ENCODE peak calls at places on chromosomes 16 and 17, in six cellular contexts. W, Y, K, N, S and C are unnamed samples.

GRCh38 chr16:22789281-22789945 is 24.5 kb upstream of the HS3ST2 start:
- DNase-seq in W (no peak), Y (peak; percentile 63), K (no peak), N (no peak), S (no peak), C (peak; percentile 43)

GRCh38 chr17:16288860-16289571 is 64.3 kb downstream of the CENPV start:
- DNase-seq in W (no peak), Y (peak; percentile 32), K (no peak), N (no peak), S (no peak), C (no peak)

GRCh38 chr16:57606147-57606846 is 22.1 kb upstream of the ADGRG1 start:
- DNase-seq in W (no peak), Y (no peak), K (no peak), N (no peak), S (no peak), C (no peak)

GRCh38 chr17:51120357-51120738 is 320 bp downstream of the SPAG9 start:
- DNase-seq in W (peak; percentile 83), Y (no peak), K (no peak), N (no peak), S (peak; percentile 52), C (no peak)

GRCh38 chr16:23726710-23727109 is 13.7 kb upstream of the ERN2 start:
- DNase-seq in W (no peak), Y (no peak), K (no peak), N (no peak), S (no peak), C (no peak)

GRCh38 chr17:31838641-31839225 is 20.3 kb downstream of the COPRS start:
- DNase-seq in W (no peak), Y (no peak), K (no peak), N (no peak), S (no peak), C (peak; percentile 15)

GRCh38 chr16:30472328-30472942 is at the start of gene ITGAL:
- DNase-seq in W (no peak), Y (no peak), K (no peak), N (no peak), S (peak; percentile 93), C (no peak)

GRCh38 chr17:14351493-14351892 is 50.6 kb downstream of the HS3ST3B1 start:
- DNase-seq in W (no peak), Y (no peak), K (no peak), N (no peak), S (peak; percentile 7), C (no peak)

GRCh38 chr17:67629963-67630320 is 87.8 kb upstream of the NOL11 start:
- DNase-seq in W (peak; percentile 59), Y (peak; percentile 80), K (peak; percentile 23), N (peak; percentile 37), S (peak; percentile 20), C (peak; percentile 86)

GRCh38 chr17:19270951-19271611 is 33.9 kb downstream of the EPN2 start:
- DNase-seq in W (no peak), Y (no peak), K (no peak), N (no peak), S (no peak), C (no peak)

GRCh38 chr17:70390059-70390458 is 220.7 kb downstream of the KCNJ2 start:
- DNase-seq in W (no peak), Y (no peak), K (no peak), N (no peak), S (no peak), C (no peak)

GRCh38 chr16:50300942-50301625 is 34.7 kb downstream of the ADCY7 start:
- DNase-seq in W (peak; percentile 24), Y (no peak), K (no peak), N (no peak), S (no peak), C (peak; percentile 90)

GRCh38 chr16:21302898-21303528 is 24.9 kb upstream of the CRYM start:
- DNase-seq in W (no peak), Y (peak; percentile 69), K (peak; percentile 28), N (no peak), S (no peak), C (peak; percentile 91)

GRCh38 chr17:19317359-19318095 is 45.0 kb downstream of the B9D1 start:
- DNase-seq in W (no peak), Y (no peak), K (peak; percentile 57), N (peak; percentile 87), S (peak; percentile 95), C (peak; percentile 37)

GRCh38 chr16:14564323-14564722 is 65.7 kb downstream of the PARN start:
- DNase-seq in W (no peak), Y (peak; percentile 68), K (no peak), N (no peak), S (peak; percentile 24), C (no peak)

GRCh38 chr17:60560860-60561257 is 34.8 kb upstream of the APPBP2 start:
- DNase-seq in W (no peak), Y (no peak), K (no peak), N (no peak), S (no peak), C (no peak)

GRCh38 chr17:60559659-60559994 is 33.6 kb upstream of the APPBP2 start:
- DNase-seq in W (no peak), Y (no peak), K (no peak), N (no peak), S (no peak), C (no peak)

GRCh38 chr17:60559995-60560859 is 34.2 kb upstream of the APPBP2 start:
- DNase-seq in W (no peak), Y (no peak), K (no peak), N (no peak), S (no peak), C (no peak)

GRCh38 chr17:60555786-60556185 is 29.7 kb upstream of the APPBP2 start:
- DNase-seq in W (no peak), Y (no peak), K (no peak), N (no peak), S (no peak), C (no peak)

DNA sequence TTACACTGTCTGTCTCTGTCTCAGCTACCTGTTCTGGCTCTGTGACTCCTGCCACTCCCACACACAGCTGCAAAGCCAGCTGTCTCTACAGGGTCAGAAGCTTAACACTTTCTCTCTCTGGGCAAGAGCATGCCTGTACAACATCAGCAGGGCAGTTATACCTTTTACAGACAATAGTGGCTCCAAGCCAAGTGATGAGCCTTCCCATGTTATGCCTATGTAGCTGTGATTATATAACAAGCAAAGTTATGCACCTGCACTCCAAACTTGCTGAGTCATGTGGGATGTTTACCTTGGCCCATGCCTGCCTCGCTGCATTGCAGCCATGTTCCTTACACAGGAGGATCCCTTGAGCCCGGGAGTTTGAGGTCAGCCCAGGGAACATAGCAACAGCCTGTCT is 31.8 kb upstream of the APPBP2 start:
- DNase-seq in W (no peak), Y (no peak), K (no peak), N (no peak), S (peak; percentile 23), C (no peak)
- TF ChIP-seq EZH2phosphoT487 in W (no peak), Y (no peak), K (no peak), N (no peak), S (no peak), C (no peak)

DNA sequence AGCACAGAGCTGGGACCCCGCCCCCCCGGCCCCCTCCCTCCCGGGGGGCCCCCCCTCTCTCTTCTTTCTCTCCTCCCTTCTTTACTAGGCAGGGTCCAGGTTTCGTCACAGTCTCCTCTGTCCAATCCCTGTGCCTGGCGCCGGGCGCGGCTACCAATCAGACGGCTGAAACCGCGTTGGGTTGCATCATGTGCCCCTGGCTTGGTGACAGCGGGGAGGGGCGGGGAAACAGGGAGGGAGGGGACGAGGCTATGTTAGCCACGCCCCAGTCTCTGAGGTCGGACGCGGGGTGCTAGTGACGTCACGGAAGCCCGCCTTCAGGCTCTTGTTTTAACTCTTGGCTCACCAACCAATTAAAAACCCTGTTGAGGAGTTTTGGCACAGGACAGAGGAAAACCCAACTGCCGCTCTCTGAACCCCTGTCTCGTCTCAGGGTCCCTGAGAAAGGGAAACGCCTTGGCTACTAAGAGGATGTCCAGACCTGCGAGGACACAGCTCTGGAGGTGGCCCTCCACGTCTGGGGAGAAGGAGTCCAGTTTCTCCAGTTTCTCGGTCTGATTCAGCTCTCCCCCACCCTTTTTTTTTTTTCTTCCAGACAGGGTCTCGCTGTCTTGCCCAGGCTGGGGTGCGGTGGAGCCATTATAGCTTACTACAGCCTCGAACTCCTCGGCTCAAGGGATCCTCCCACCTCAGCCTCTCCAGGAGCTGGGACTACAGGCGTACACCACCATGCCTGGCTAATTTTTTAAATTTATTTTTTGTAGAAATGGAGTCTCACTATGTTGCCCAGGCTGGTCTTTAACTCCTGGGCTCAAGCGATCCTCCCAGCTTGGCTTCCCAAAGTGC is 441 bp upstream of the PLEKHH3 start:
- DNase-seq in W (peak; percentile 97), Y (peak; percentile 98), K (peak; percentile 99), N (peak; percentile 100), S (peak; percentile 100), C (peak; percentile 100)
- H3K9ac ChIP-seq in W (peak overlapping the region; percentile 83), Y (peak overlapping the region; percentile 79), K (peak overlapping the region; percentile 95), N (no peak overlapping the region), S (peak overlapping the region; percentile 94), C (peak overlapping the region; percentile 79)

GRCh38 chr17:45315583-45316270 is 1.1 kb downstream of the MAP3K14 start:
- DNase-seq in W (no peak), Y (peak; percentile 53), K (no peak), N (no peak), S (no peak), C (no peak)

GRCh38 chr17:45313419-45313771 is 3.4 kb downstream of the MAP3K14 start:
- DNase-seq in W (no peak), Y (no peak), K (no peak), N (no peak), S (peak; percentile 39), C (no peak)

GRCh38 chr17:45314761-45315549 is 1.9 kb downstream of the MAP3K14 start:
- DNase-seq in W (no peak), Y (peak; percentile 4), K (no peak), N (no peak), S (peak; percentile 30), C (peak; percentile 58)

GRCh38 chr17:45312477-45313418 is 4.1 kb downstream of the MAP3K14 start:
- DNase-seq in W (no peak), Y (peak; percentile 54), K (no peak), N (no peak), S (no peak), C (peak; percentile 42)

GRCh38 chr17:45313927-45314760 is 2.7 kb downstream of the MAP3K14 start:
- DNase-seq in W (no peak), Y (no peak), K (no peak), N (no peak), S (no peak), C (no peak)
- H3K4me3 ChIP-seq in W (peak overlapping the region; percentile 93), Y (peak overlapping the region; percentile 78), K (no peak overlapping the region), N (no peak overlapping the region), S (peak overlapping the region; percentile 68), C (peak overlapping the region; percentile 94)

DNA sequence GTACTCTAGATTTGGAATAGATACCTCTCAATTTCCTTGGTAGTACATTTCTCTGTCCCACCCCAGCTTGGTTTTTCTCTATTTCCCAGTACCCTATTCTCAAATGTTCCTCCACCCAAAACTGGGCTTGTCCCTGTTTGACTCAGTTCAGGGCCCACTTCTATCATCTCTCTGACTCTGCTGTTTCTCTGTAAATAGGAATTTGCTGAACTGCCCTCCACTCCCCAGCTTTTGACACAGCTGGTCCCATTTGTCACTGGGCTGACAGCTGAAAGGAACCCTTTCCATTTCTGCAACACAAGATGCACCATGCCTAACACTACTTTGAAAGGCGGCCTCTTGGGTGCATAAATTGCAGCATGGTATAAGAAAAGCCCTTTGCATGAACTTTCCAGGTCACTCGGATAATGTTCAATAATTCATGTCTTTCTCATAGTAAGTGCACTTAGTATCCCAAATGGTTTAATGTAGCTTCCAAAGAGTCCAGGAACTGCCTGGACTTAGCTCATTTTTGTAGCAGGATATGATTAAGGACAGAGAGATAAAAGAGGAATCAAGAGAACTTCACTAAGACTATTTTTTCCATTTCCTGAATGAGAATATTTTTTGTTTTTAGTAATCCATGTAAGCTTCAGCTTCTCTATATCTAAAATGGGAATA is 256.7 kb downstream of the CDH11 start:
- DNase-seq in W (no peak), Y (no peak), K (no peak), N (no peak), S (no peak), C (peak; percentile 22)
- TF ChIP-seq EZH2phosphoT487 in W (no peak), Y (no peak), K (no peak), N (no peak), S (no peak), C (no peak)